ENCODE peak calls at places on chromosome 21, in eight cellular contexts. S, K, O, T, F, H, A and B are unnamed samples. For H3K36me3 and H3K27me3, the result is how much of the 10 kb centered on the place peaks cover.

GRCh38 chr21:14864211-14865021 is 200.4 kb downstream of the NRIP1 start:
- DNase-seq in S (no peak), H (peak), O (peak), T (peak), K (no peak), F (peak), A (peak), B (no peak)

GRCh38 chr21:46191257-46191685 is 7.0 kb upstream of the SPATC1L start:
- DNase-seq in S (no peak), A (no peak), T (no peak), O (no peak), H (no peak), F (peak), K (no peak), B (peak)

GRCh38 chr21:43801006-43801783 is 11.8 kb downstream of the RRP1 start:
- DNase-seq in O (no peak), K (no peak), T (no peak), H (no peak), A (no peak), S (no peak), F (no peak), B (no peak)

GRCh38 chr21:15731243-15731613 is 1.4 kb downstream of the USP25 start:
- DNase-seq in K (no peak), H (no peak), S (no peak), T (peak), O (no peak), F (no peak), A (no peak), B (no peak)

GRCh38 chr21:46001821-46002681 is 20.5 kb downstream of the COL6A1 start:
- DNase-seq in T (no peak), F (no peak), O (peak), A (peak), S (no peak), H (no peak), K (no peak), B (no peak)

GRCh38 chr21:41615613-41616012 is 107.7 kb upstream of the TMPRSS2 start:
- DNase-seq in S (no peak), K (no peak), O (no peak), T (no peak), A (no peak), H (peak), F (peak), B (no peak)

GRCh38 chr21:46317710-46318463 is 5.8 kb downstream of the C21orf58 start:
- DNase-seq in F (no peak), O (peak), S (no peak), K (no peak), A (no peak), T (no peak), H (no peak), B (peak)

GRCh38 chr21:35316933-35317332 is 267.8 kb upstream of the RUNX1 start:
- DNase-seq in F (peak), T (no peak), K (no peak), S (no peak), H (no peak), A (no peak), O (no peak), B (no peak)

GRCh38 chr21:38494688-38495087 is 3.6 kb downstream of the ERG start:
- DNase-seq in O (no peak), T (no peak), K (no peak), H (no peak), A (no peak), S (no peak), F (peak), B (no peak)
- H3K4me3 ChIP-seq in O (peak), T (no peak), K (no peak), H (no peak), A (peak), S (no peak), F (no peak), B (no peak)

GRCh38 chr21:28906236-28906635 is 86.4 kb downstream of the LTN1 start:
- DNase-seq in H (no peak), O (no peak), S (no peak), T (no peak), F (no peak), A (no peak), K (no peak), B (no peak)

GRCh38 chr21:28904961-28905435 is 87.7 kb downstream of the LTN1 start:
- DNase-seq in A (no peak), H (no peak), K (no peak), T (no peak), S (no peak), F (no peak), O (no peak), B (no peak)

GRCh38 chr21:28900481-28900880 is 92.2 kb downstream of the LTN1 start:
- DNase-seq in H (no peak), K (no peak), F (no peak), T (no peak), A (no peak), S (no peak), O (no peak), B (no peak)

GRCh38 chr21:28906841-28907240 is 85.8 kb downstream of the LTN1 start:
- DNase-seq in F (no peak), H (no peak), S (no peak), K (no peak), O (no peak), A (no peak), T (no peak), B (no peak)

DNA sequence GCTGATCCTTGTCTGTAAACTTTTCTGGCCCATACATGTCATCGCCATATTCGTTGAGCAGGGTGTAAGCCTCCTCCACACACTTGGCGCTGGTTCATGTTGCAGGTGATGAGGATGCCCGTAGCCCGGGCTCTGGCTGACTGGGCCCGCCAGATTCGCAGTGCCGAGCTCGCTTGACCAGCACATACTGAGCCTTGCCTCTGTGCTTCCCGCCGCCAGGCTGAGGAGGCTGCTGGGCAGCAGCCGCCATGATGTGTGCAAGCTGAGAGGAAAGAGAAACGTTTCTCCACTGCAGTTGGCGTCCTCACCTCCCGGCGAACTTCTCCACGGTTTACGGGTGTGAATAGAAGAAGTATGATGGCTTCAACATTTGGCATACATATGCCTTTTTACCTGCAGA is 89.2 kb downstream of the LTN1 start:
- DNase-seq in S (no peak), H (no peak), K (no peak), T (no peak), O (no peak), A (no peak), F (no peak), B (no peak)
- H3K36me3 ChIP-seq in S (under half), H (under half), K (under half), T (under half), O (under half), A (under half), F (under half), B (under half)

DNA sequence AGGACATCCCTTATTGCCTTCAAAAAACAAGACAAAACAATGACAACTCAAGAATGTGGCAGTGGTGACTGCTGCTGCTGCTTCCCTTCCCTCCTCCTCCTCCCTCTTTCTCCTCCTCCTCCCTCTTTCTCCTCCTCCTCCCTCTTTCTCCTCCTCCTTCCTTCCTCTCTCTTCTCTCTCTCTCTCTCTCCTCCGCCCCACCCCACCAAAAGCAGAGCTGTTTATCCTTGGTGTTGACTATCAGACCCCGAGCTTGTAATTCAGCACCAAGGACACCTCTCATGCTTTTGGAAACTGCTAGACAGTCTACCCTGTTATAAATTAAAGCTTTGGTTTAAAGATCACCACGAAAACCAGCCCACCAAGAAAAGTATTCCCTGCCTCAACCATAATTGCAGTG is 72.4 kb upstream of the IFNAR2 start:
- DNase-seq in F (no peak), T (no peak), S (no peak), O (no peak), A (no peak), K (no peak), H (no peak), B (peak)
- H3K27me3 ChIP-seq in F (under half), T (under half), S (under half), O (half or more), A (under half), K (under half), H (under half), B (under half)

GRCh38 chr21:44919913-44920693 is 596 bp downstream of the ITGB2 start:
- DNase-seq in K (no peak), T (no peak), O (peak), F (no peak), A (no peak), S (no peak), H (no peak), B (no peak)
- H3K4me3 ChIP-seq in K (peak), T (peak), O (peak), F (no peak), A (peak), S (peak), H (no peak), B (no peak)

DNA sequence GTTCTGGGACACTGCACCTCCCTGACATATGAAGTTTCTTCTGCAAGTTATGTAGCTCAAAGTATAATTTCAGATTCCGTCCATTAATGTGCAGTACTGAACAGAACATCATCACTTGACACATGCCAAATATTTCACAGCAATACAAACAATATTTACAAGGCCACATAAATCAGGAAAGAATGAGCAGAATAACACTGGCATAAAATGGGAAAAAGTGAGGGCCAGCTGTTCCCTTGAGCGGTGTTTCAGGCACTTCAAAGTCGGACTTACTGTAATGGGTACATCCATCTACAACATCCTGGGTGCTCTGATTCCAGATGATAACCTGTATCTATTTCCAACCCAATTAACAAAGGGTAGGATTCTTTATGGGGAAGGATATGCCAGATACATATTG is 217.4 kb downstream of the APP start:
- DNase-seq in K (no peak), A (no peak), T (no peak), H (no peak), S (no peak), O (no peak), F (no peak), B (no peak)
- H3K36me3 ChIP-seq in K (under half), A (under half), T (under half), H (under half), S (under half), O (under half), F (under half), B (under half)

GRCh38 chr21:40531016-40531415 is 315.9 kb downstream of the DSCAM start:
- DNase-seq in O (no peak), A (no peak), F (no peak), S (no peak), T (no peak), K (no peak), H (no peak), B (no peak)

GRCh38 chr21:40531421-40531820 is 315.5 kb downstream of the DSCAM start:
- DNase-seq in F (no peak), S (no peak), K (no peak), A (no peak), O (no peak), H (no peak), T (no peak), B (no peak)

GRCh38 chr21:40534886-40535285 is 312.1 kb downstream of the DSCAM start:
- DNase-seq in A (no peak), T (no peak), S (no peak), O (no peak), H (no peak), K (no peak), F (no peak), B (no peak)
- H3K27me3 ChIP-seq in A (under half), T (under half), S (under half), O (under half), H (under half), K (under half), F (under half), B (under half)

GRCh38 chr21:18810136-18810535 is 406.6 kb upstream of the TMPRSS15 start:
- DNase-seq in T (no peak), K (no peak), O (no peak), F (no peak), A (no peak), S (no peak), H (no peak), B (no peak)
- H3K4me3 ChIP-seq in T (no peak), K (no peak), O (no peak), F (no peak), A (no peak), S (no peak), H (no peak), B (no peak)

GRCh38 chr21:33835920-33836319 is 79.7 kb downstream of the ATP5PO start:
- DNase-seq in K (no peak), O (no peak), H (no peak), A (no peak), S (no peak), T (no peak), F (no peak), B (no peak)

GRCh38 chr21:33839167-33839716 is 76.4 kb downstream of the ATP5PO start:
- DNase-seq in F (no peak), T (no peak), O (no peak), A (no peak), H (no peak), S (no peak), K (no peak), B (peak)

GRCh38 chr21:33831962-33832659 is 83.5 kb downstream of the ATP5PO start:
- DNase-seq in F (no peak), S (no peak), T (no peak), H (no peak), O (no peak), A (no peak), K (no peak), B (no peak)

GRCh38 chr21:33834801-33835500 is 80.7 kb downstream of the ATP5PO start:
- DNase-seq in F (peak), A (no peak), O (no peak), H (no peak), K (no peak), S (no peak), T (no peak), B (no peak)

GRCh38 chr21:33836408-33836807 is 79.2 kb downstream of the ATP5PO start:
- DNase-seq in T (no peak), S (no peak), A (no peak), O (no peak), F (no peak), K (no peak), H (no peak), B (no peak)
- H3K36me3 ChIP-seq in T (under half), S (under half), A (under half), O (half or more), F (under half), K (half or more), H (under half), B (under half)